ENCODE peak calls at places on chromosomes 4 and X, in six cellular contexts. J is AG04450; O is CD4-positive, alpha-beta memory T cell; D is heart right ventricle; F is breast epithelium; L is fibroblast of lung. K is an unnamed sample.

GRCh38 chrX:22538581-22538980 is 265.9 kb downstream of the CBLL2 start:
- DNase-seq in F (no peak), L (peak; percentile 27), J (no peak), O (no peak), D (no peak), K (no peak)

GRCh38 chr4:173990126-173990878 is 293.2 kb downstream of the FBXO8 start:
- DNase-seq in D (peak; percentile 11), L (peak; percentile 20), J (no peak), F (no peak), O (no peak), K (no peak)

GRCh38 chr4:40916880-40917279 is 167.1 kb downstream of the NSUN7 start:
- DNase-seq in O (peak; percentile 11), D (peak; percentile 43), L (no peak), F (no peak), J (no peak), K (no peak)

GRCh38 chr4:28558871-28559270 is 1698.2 kb downstream of the STIM2 start:
- DNase-seq in L (no peak), J (no peak), F (no peak), O (no peak), D (no peak), K (no peak)

GRCh38 chr4:121156822-121157769 is 7.0 kb downstream of the TNIP3 start:
- DNase-seq in D (peak; percentile 7), F (no peak), J (no peak), O (peak; percentile 25), L (peak; percentile 36), K (no peak)

GRCh38 chr4:159273126-159273438 is 170.2 kb downstream of the RAPGEF2 start:
- DNase-seq in O (no peak), L (peak; percentile 34), F (no peak), D (peak; percentile 68), J (no peak), K (no peak)

GRCh38 chrX:39809326-39809725 is 288.4 kb downstream of the BCOR start:
- DNase-seq in F (no peak), J (no peak), O (no peak), L (peak; percentile 81), D (no peak), K (no peak)

GRCh38 chr4:165707126-165707525 is 165.9 kb upstream of the TLL1 start:
- DNase-seq in O (no peak), D (no peak), F (no peak), J (no peak), L (no peak), K (no peak)

GRCh38 chr4:48472794-48473193 is 10.3 kb upstream of the SLC10A4 start:
- DNase-seq in L (no peak), D (no peak), F (no peak), J (no peak), O (no peak), K (no peak)

GRCh38 chr4:87219648-87220093 is 747 bp downstream of the KLHL8 start:
- DNase-seq in O (no peak), F (no peak), J (no peak), D (peak; percentile 45), L (peak; percentile 45), K (peak; percentile 41)

GRCh38 chr4:39085891-39086290 is 23.9 kb downstream of the KLHL5 start:
- DNase-seq in O (no peak), D (no peak), L (peak; percentile 97), J (no peak), F (peak; percentile 77), K (no peak)

GRCh38 chrX:110944323-110944761 is 148.7 kb upstream of the CHRDL1 start:
- DNase-seq in F (peak; percentile 47), O (no peak), L (peak; percentile 11), D (no peak), J (no peak), K (peak; percentile 6)

GRCh38 chr4:141540643-141541042 is 95.7 kb upstream of the IL15 start:
- DNase-seq in L (peak; percentile 66), F (no peak), D (no peak), J (no peak), O (no peak), K (no peak)

GRCh38 chr4:26787461-26788340 is 72.9 kb upstream of the STIM2 start:
- DNase-seq in O (peak; percentile 16), L (peak; percentile 85), J (no peak), F (no peak), D (peak; percentile 69), K (no peak)
- H3K27ac ChIP-seq in O (no peak overlapping the region), L (no peak overlapping the region), J (peak overlapping the region; percentile 3), F (peak overlapping the region; percentile 66), D (no peak overlapping the region), K (no peak overlapping the region)

GRCh38 chr4:119132306-119132705 is 3.3 kb upstream of the MYOZ2 start:
- DNase-seq in J (no peak), O (no peak), L (peak; percentile 27), D (no peak), F (no peak), K (no peak)
- H3K27ac ChIP-seq in J (no peak overlapping the region), O (no peak overlapping the region), L (no peak overlapping the region), D (peak overlapping the region; percentile 55), F (peak overlapping the region; percentile 82), K (no peak overlapping the region)

DNA sequence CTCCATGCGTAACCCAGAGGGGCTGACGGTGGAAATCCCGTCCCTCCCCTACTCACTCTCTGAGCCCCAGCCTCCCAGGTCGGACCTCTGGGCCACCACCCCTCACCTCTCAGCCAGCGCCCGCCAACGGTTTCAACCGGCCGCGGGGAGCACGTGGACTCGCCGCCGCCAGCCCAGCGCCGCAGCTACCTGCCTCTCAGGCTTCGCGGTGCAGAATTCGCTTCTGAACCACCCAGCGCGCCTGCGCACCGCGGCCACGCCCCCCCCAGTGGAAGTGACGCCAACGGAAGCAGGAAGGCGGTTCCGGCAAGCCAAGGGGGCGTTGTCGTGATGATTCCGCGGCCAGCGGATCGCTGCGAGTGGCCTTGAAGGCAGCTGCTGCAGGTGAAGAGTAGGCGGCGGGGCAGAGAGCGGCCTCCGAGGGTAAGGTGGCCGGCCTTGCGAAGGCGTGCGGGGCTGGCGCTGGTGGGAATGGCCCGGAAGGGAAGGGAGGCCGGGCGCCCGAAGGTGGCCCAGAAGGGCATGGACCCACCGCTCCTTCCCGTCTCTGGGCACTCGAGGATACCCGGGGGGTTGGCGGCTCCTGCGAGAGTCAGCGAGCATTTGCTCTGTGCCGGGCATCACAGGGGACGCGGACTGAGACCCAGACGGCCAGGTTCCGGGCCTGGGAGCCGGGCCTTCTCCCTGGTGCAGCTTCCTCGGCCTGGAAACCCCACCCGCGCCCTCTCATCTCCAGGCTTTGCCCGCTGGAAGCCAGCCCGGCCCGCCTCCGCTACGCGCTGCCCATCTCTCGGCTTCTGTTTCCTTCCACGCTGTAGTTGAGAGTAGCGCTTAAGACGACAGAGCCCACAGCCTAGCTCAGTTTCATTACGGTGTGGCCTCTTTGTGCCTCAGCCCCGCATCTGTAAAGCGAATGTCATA is at the start of the genes LYAR and ZBTB49:
- DNase-seq in F (peak; percentile 89), O (peak; percentile 98), J (peak; percentile 66), D (peak; percentile 94), L (peak; percentile 86), K (peak; percentile 76)
- H3K27ac ChIP-seq in F (peak within 1 kb of the TSS; percentile 77), O (peak within 1 kb of the TSS; percentile 76), J (peak within 1 kb of the TSS; percentile 65), D (peak within 1 kb of the TSS; percentile 35), L (peak within 1 kb of the TSS; percentile 77), K (peak within 1 kb of the TSS; percentile 71)

GRCh38 chr4:8552024-8552423 is 28.2 kb upstream of the GPR78 start:
- DNase-seq in F (no peak), L (no peak), J (no peak), D (no peak), O (no peak), K (no peak)
- H3K27ac ChIP-seq in F (no peak overlapping the region), L (no peak overlapping the region), J (no peak overlapping the region), D (no peak overlapping the region), O (no peak overlapping the region), K (no peak overlapping the region)

GRCh38 chrX:117752745-117753144 is 363.9 kb downstream of the KLHL13 start:
- DNase-seq in O (no peak), F (no peak), L (no peak), J (no peak), D (no peak), K (no peak)
- H3K27ac ChIP-seq in O (no peak overlapping the region), F (no peak overlapping the region), L (no peak overlapping the region), J (no peak overlapping the region), D (no peak overlapping the region), K (no peak overlapping the region)

K was measured in substantia nigra.